ENCODE peak calls at places on chromosomes 1 and 21, in seven cellular contexts. B is CD4-positive, alpha-beta memory T cell; X is skeletal muscle cell; H is HFF-Myc; L is stimulated activated CD8-positive, alpha-beta memory T cell treated with anti-CD3 and anti-CD28 coated beads, Interleukin-15, amount 100 ng/mL, for 4 hours; D is 8988T; M is stimulated activated naive CD4-positive, alpha-beta T cell treated with Interleukin-2 at 50 U/mL for 16 hours. O is an unnamed sample.

GRCh38 chr1:36516372-36517018 is 33.8 kb upstream of the CSF3R start:
- DNase-seq in M (peak; percentile 10), X (peak; percentile 15), B (peak; percentile 11), D (peak; percentile 66), L (no peak), H (peak; percentile 24), O (peak; percentile 64)

GRCh38 chr21:45406801-45407628 is 2.0 kb downstream of the COL18A1 start:
- DNase-seq in L (no peak), D (no peak), M (no peak), H (no peak), X (no peak), B (no peak), O (peak; percentile 50)

GRCh38 chr1:203663294-203663693 is 36.7 kb downstream of the ATP2B4 start:
- DNase-seq in L (no peak), M (peak; percentile 21), X (peak; percentile 88), B (no peak), D (peak; percentile 31), H (no peak), O (peak; percentile 95)

GRCh38 chr1:67332653-67333529 is 25.2 kb downstream of the IL12RB2 start:
- DNase-seq in D (no peak), M (no peak), X (no peak), B (peak; percentile 57), H (no peak), L (no peak), O (no peak)

GRCh38 chr1:52182874-52183400 is 41.0 kb downstream of the ZFYVE9 start:
- DNase-seq in X (no peak), M (no peak), D (no peak), L (no peak), B (no peak), H (no peak), O (no peak)

GRCh38 chr1:53643881-53644390 is 95.0 kb downstream of the GLIS1 start:
- DNase-seq in H (no peak), B (no peak), M (no peak), D (no peak), X (no peak), L (no peak), O (no peak)

GRCh38 chr1:86915737-86916235 is 1.4 kb downstream of the HS2ST1 start:
- DNase-seq in H (no peak), D (no peak), L (no peak), X (no peak), M (no peak), B (no peak), O (no peak)

GRCh38 chr21:15409031-15409430 is 320.8 kb upstream of the USP25 start:
- DNase-seq in H (no peak), B (no peak), D (no peak), L (no peak), M (no peak), X (no peak), O (no peak)

GRCh38 chr1:168467452-168467851 is 76.3 kb downstream of the XCL2 start:
- DNase-seq in L (no peak), B (no peak), H (no peak), M (no peak), X (no peak), D (no peak), O (peak; percentile 32)

GRCh38 chr1:210250998-210251679 is 18.5 kb downstream of the SERTAD4 start:
- DNase-seq in H (no peak), D (peak; percentile 83), M (no peak), B (no peak), X (no peak), L (no peak), O (peak; percentile 44)

O was measured in EH.